ENCODE peak calls at places on chromosomes 2 and 18, in ten cellular contexts. L, S, R, U, W, G, F, J, Z and A are unnamed samples.

GRCh38 chr2:237626813-237627451 is 455 bp upstream of the LRRFIP1 start:
- DNase-seq in L (no peak), S (no peak), R (no peak), U (no peak), W (no peak), G (no peak), F (no peak), J (no peak), Z (no peak), A (no peak)

GRCh38 chr2:23523651-23524260 is 138.8 kb downstream of the KLHL29 start:
- DNase-seq in L (peak), S (peak), R (no peak), U (no peak), W (peak), G (peak), F (no peak), J (peak), Z (no peak), A (no peak)

GRCh38 chr2:209512951-209513350 is 89.1 kb downstream of the MAP2 start:
- DNase-seq in L (no peak), S (no peak), R (no peak), U (no peak), W (no peak), G (no peak), F (no peak), J (no peak), Z (no peak), A (no peak)

GRCh38 chr2:185643434-185643833 is 95.2 kb upstream of the FSIP2 start:
- DNase-seq in L (no peak), S (no peak), R (no peak), U (no peak), W (no peak), G (no peak), F (no peak), J (no peak), Z (no peak), A (no peak)

GRCh38 chr2:240463274-240463865 is 27.9 kb downstream of the GPC1 start:
- DNase-seq in L (peak), S (no peak), R (no peak), U (no peak), W (peak), G (no peak), F (no peak), J (peak), Z (peak), A (peak)

GRCh38 chr2:101630224-101630949 is 67.1 kb upstream of the MAP4K4 start:
- DNase-seq in L (no peak), S (no peak), R (no peak), U (no peak), W (peak), G (no peak), F (peak), J (no peak), Z (no peak), A (peak)

GRCh38 chr18:37565985-37566478 is 434 bp upstream of the CELF4 start:
- DNase-seq in L (no peak), S (peak), R (peak), U (peak), W (no peak), G (peak), F (no peak), J (no peak), Z (peak), A (peak)

GRCh38 chr18:79796531-79797390 is 977 bp upstream of the KCNG2 start:
- DNase-seq in L (no peak), S (peak), R (peak), U (peak), W (no peak), G (no peak), F (no peak), J (no peak), Z (no peak), A (no peak)

GRCh38 chr2:3299130-3299529 is 78.5 kb downstream of the EIPR1 start:
- DNase-seq in L (peak), S (no peak), R (no peak), U (no peak), W (no peak), G (no peak), F (no peak), J (no peak), Z (no peak), A (no peak)

GRCh38 chr2:7745369-7745768 is 828.2 kb downstream of the RNF144A start:
- DNase-seq in L (no peak), S (no peak), R (no peak), U (no peak), W (no peak), G (no peak), F (no peak), J (no peak), Z (no peak), A (no peak)

GRCh38 chr2:85796549-85797262 is 42.9 kb downstream of the ATOH8 start:
- DNase-seq in L (peak), S (no peak), R (no peak), U (no peak), W (no peak), G (no peak), F (no peak), J (peak), Z (no peak), A (no peak)

GRCh38 chr2:85799215-85799956 is 45.6 kb downstream of the ATOH8 start:
- DNase-seq in L (peak), S (no peak), R (no peak), U (no peak), W (peak), G (no peak), F (peak), J (peak), Z (peak), A (peak)

GRCh38 chr2:85796046-85796548 is 42.3 kb downstream of the ATOH8 start:
- DNase-seq in L (peak), S (no peak), R (no peak), U (no peak), W (no peak), G (peak), F (no peak), J (peak), Z (no peak), A (no peak)

GRCh38 chr2:85797263-85797660 is 43.5 kb downstream of the ATOH8 start:
- DNase-seq in L (no peak), S (no peak), R (no peak), U (no peak), W (no peak), G (no peak), F (no peak), J (peak), Z (no peak), A (no peak)

DNA sequence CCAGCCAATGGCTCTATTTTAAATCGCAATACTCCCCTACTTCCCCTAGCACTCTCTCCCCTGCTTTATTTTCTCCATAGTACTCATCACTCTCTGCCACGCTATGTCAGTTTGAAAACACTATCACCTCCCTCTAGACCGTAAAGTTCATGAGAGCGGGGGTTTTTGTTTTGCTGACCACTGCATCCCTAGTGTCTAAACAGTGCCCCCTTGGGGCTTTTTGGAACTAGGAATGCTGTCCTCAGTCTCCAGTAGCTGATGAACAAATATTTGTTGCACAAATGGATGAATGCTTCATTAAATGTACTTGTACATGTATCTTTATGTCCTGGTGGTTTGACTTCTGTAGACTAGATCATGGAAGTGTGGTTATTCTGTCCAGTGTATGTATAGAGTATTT is 44.2 kb downstream of the ATOH8 start:
- DNase-seq in L (peak), S (peak), R (peak), U (no peak), W (no peak), G (peak), F (no peak), J (peak), Z (peak), A (no peak)
- TF ChIP-seq CTCF in L (peak), S (peak), R (peak), U (peak), W (peak), G (peak), F (no peak), J (peak), Z (peak), A (no peak)

GRCh38 chr2:216064014-216064630 is 17.5 kb downstream of the PECR start:
- DNase-seq in L (no peak), S (no peak), R (peak), U (no peak), W (no peak), G (no peak), F (no peak), J (no peak), Z (no peak), A (no peak)
- TF ChIP-seq CTCF in L (no peak), S (no peak), R (no peak), U (no peak), W (no peak), G (peak), F (no peak), J (no peak), Z (peak), A (no peak)

GRCh38 chr2:31522742-31523141 is 58.0 kb downstream of the SRD5A2 start:
- DNase-seq in L (no peak), S (no peak), R (no peak), U (no peak), W (no peak), G (peak), F (no peak), J (no peak), Z (no peak), A (no peak)

GRCh38 chr2:31526946-31527345 is 53.8 kb downstream of the SRD5A2 start:
- DNase-seq in L (no peak), S (no peak), R (no peak), U (no peak), W (no peak), G (no peak), F (no peak), J (no peak), Z (no peak), A (no peak)

GRCh38 chr2:31525876-31526275 is 54.9 kb downstream of the SRD5A2 start:
- DNase-seq in L (peak), S (no peak), R (no peak), U (no peak), W (no peak), G (no peak), F (no peak), J (no peak), Z (peak), A (no peak)

GRCh38 chr2:31524592-31524991 is 56.1 kb downstream of the SRD5A2 start:
- DNase-seq in L (no peak), S (no peak), R (no peak), U (no peak), W (no peak), G (no peak), F (no peak), J (no peak), Z (no peak), A (no peak)

DNA sequence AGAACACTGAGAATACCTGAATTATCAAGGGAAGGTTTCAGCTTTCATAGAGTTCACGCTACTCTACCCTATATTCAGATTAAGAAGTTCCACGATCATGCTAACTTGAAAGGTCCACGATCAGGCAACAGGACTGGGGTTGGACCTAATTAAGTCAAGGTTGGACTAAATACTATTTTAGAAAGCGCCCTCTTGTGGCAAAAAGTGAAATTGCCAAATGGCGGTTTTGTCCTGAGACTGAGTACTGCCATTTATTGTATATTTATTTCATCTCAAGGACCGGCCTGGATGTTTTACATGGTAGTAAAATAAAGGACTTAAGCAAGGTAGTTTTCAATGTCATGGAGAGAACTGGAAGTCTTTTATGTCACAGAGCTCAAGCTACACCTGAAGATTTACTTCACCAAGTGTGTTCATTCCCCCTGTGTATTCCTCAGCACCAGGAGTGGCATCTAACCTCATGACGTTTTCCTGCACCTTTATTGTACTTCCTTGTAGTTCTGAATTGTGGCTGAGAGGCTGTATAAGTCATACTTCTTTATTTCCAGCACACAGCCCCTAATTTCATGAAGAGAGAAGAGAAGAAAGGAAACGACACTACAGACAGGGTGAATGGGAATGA is 56.8 kb downstream of the SRD5A2 start:
- DNase-seq in L (peak), S (peak), R (peak), U (peak), W (no peak), G (peak), F (peak), J (no peak), Z (peak), A (peak)
- TF ChIP-seq CTCF in L (peak), S (peak), R (peak), U (peak), W (peak), G (peak), F (peak), J (peak), Z (peak), A (peak)

DNA sequence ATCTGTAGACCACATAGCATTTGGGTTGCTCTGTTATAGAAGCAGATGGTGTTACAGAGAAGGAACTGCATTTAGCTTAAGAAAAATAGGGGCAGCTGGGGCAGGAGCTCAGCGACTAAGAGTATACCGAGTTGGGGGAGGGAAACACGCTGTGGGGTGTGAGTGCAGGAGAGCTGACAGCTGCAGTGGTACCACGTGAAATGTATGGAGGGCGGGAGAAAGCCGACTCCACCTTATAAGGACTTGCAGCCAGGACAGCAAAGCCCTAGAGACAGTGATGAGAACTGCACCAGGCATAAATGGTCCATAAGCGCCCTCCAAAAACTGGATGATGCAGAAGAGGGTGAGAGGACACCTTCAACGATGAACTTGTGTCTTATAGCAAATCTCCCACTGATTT is 237.6 kb downstream of the PRKCE start:
- DNase-seq in L (no peak), S (peak), R (peak), U (peak), W (peak), G (no peak), F (no peak), J (no peak), Z (peak), A (no peak)
- TF ChIP-seq CTCF in L (no peak), S (no peak), R (peak), U (peak), W (no peak), G (peak), F (no peak), J (no peak), Z (peak), A (no peak)

DNA sequence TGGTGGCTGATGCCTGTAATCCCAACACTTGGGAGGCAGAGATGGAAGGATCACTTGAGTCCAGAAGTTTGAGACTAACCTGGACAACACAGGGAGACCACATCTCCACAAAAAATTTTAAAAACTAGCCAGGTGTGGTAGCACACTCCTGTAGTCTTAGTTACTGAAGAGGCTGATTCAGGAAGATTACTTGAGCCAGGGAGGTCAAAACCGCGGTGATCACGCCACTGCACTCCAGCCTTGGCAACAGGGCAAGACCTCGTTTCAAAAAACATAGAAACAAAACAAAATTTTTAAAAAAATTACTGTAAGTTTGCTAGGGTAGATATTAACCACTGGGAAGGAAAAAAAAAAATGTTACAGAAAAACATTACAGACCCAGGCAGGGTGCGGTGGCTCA is 5.8 kb downstream of the ATL2 start:
- DNase-seq in L (no peak), S (no peak), R (no peak), U (no peak), W (no peak), G (no peak), F (no peak), J (no peak), Z (no peak), A (no peak)
- TF ChIP-seq CTCF in L (no peak), S (no peak), R (no peak), U (no peak), W (no peak), G (no peak), F (no peak), J (no peak), Z (no peak), A (no peak)

DNA sequence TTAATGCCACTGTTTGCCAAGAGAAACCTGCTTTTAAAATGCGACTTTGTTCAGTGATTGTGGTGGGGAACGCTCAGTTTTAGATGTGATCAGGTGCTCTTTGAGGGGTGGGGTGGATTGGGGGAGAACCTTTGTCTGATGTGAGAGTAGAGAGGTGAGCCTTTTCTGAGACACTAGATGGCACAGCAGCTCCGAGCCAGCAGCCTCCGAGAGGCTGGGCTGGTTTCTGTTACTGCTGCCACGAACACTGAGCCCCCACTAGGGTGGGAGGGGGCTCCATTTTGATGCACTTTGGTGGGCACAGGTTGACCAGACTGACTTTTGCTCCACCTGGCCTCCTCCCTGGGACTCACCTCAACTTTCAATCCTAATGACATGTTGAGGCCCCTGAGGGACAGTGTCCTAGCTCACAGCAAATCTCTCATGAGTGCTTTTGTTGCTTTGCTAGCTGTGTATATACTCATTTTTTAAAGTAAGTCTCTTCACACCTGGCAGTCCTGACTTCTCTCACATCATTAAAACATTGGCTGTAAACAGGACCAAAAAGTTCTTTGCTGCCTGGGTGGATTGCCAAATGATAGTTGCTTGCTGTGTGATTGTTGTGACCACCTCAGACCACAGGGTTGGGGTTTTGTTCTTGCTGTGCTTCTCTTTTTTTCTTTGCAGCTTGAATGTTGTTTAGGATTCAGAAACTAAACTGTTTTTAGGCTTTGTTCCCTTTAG is 98.2 kb upstream of the MAP3K20 start:
- DNase-seq in L (no peak), S (no peak), R (no peak), U (no peak), W (peak), G (no peak), F (no peak), J (no peak), Z (no peak), A (no peak)
- TF ChIP-seq CTCF in L (no peak), S (no peak), R (no peak), U (no peak), W (peak), G (peak), F (no peak), J (no peak), Z (no peak), A (no peak)

GRCh38 chr2:233865838-233866237 is 2.3 kb downstream of the MSL3B start:
- DNase-seq in L (no peak), S (no peak), R (no peak), U (no peak), W (no peak), G (no peak), F (no peak), J (no peak), Z (peak), A (peak)
- TF ChIP-seq CTCF in L (no peak), S (no peak), R (peak), U (no peak), W (no peak), G (peak), F (peak), J (no peak), Z (peak), A (peak)

DNA sequence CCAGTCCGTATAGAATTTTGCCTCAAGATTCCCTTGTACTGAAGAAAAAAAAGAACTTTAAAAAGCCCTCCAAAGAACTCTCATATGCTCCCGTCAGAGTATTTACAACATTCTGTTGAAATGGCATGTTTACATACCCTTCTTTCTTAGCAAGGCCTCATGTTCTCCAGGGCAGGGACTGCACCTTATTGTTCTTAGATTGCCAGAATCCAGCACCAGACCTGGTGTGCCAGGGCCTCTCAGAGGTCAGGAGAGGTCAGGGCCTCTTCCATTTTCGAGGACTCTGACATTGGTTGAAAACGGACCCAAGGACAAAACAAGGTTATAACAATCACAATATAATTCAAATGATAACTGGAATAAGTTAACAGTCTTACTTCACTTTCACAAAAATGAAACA is 78.2 kb downstream of the TNP1 start:
- DNase-seq in L (no peak), S (no peak), R (no peak), U (no peak), W (no peak), G (no peak), F (no peak), J (no peak), Z (no peak), A (no peak)
- TF ChIP-seq CTCF in L (no peak), S (no peak), R (no peak), U (no peak), W (no peak), G (no peak), F (no peak), J (no peak), Z (no peak), A (no peak)

DNA sequence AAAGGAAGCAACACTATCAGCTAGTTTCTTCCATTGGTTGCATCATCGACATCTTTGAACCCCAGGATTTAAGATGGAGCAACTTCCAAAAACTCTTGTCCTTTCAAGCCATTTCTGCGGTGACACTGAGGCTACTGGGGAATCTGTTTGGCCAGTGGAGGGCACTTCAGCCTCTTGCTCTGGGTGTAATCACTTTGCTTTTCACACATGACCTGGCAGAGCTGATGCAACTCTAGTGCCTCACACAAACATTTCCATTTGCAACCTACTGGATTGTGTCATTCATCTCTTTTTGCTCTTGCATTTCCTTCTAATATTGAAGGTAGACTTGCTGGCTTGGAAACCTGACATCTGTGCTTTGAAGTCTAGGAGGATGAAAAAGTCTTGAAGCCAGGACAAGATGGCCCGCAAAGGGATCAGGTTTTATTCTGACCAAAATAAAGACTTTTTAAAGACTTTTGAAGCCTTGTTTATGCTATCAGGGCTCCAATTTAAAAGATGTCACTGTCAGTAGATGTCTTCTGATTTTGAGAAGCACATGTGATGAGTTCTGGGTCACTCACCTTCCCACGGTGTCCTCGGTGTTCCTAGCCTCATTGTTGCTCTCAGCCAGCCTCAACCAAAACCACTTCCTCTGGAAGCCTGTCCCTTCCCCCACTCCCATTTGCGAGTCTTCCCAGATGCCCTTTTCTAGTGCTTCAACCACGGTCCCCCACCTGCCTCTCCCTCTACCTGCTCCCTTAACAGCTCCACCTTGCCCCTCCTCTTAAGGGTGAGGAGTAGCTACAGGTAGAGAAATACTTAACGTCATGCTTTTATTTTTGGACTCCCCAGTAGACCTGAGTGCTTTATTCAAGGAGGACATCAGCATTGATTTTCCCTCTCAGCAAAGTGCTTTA is 69.7 kb upstream of the KCNE4 start:
- DNase-seq in L (peak), S (peak), R (peak), U (no peak), W (peak), G (peak), F (peak), J (peak), Z (peak), A (peak)
- TF ChIP-seq CTCF in L (peak), S (peak), R (peak), U (no peak), W (peak), G (peak), F (peak), J (peak), Z (peak), A (no peak)

GRCh38 chr18:31687529-31687928 is 3.1 kb upstream of the B4GALT6 start:
- DNase-seq in L (no peak), S (peak), R (no peak), U (no peak), W (no peak), G (no peak), F (no peak), J (no peak), Z (no peak), A (no peak)
- TF ChIP-seq CTCF in L (no peak), S (no peak), R (peak), U (peak), W (no peak), G (peak), F (peak), J (no peak), Z (no peak), A (no peak)